ENCODE peak calls at places on chromosomes 6 and 20, in six cellular contexts. U is iPS DF 6.9, T is AG20443, P is left ventricle myocardium superior, O is OCI-LY7, M is NCI-H345. Z is an unnamed sample.

GRCh38 chr6:144008501-144009245 is 614 bp upstream of the PLAGL1 start:
- DNase-seq in U (no peak), T (no peak), O (no peak), M (peak; percentile 54), P (no peak), Z (peak; percentile 49)

GRCh38 chr6:150072201-150072600 is 3.3 kb upstream of the ULBP3 start:
- DNase-seq in P (peak; percentile 48), O (peak; percentile 11), T (peak; percentile 81), U (no peak), M (peak; percentile 16), Z (no peak)

GRCh38 chr20:25285856-25286798 is 38.2 kb downstream of the PYGB start:
- DNase-seq in O (no peak), M (no peak), U (no peak), P (peak; percentile 21), T (no peak), Z (no peak)

GRCh38 chr6:22785036-22785435 is 215.7 kb downstream of the HDGFL1 start:
- DNase-seq in P (no peak), T (no peak), U (no peak), O (no peak), M (peak; percentile 51), Z (no peak)

GRCh38 chr6:165922309-165922794 is 245.3 kb downstream of the TBXT start:
- DNase-seq in O (no peak), P (no peak), U (no peak), M (no peak), T (no peak), Z (no peak)

GRCh38 chr6:89828988-89829590 is 591 bp upstream of the CASP8AP2 start:
- DNase-seq in U (no peak), P (no peak), T (no peak), M (peak; percentile 49), O (peak; percentile 45), Z (no peak)

GRCh38 chr6:27168586-27169443 is 78.7 kb upstream of the PRSS16 start:
- DNase-seq in T (peak; percentile 54), O (no peak), M (no peak), U (no peak), P (no peak), Z (no peak)

GRCh38 chr6:33587529-33588215 is 7.6 kb upstream of the BAK1 start:
- DNase-seq in M (no peak), P (no peak), O (no peak), U (no peak), T (no peak), Z (no peak)

GRCh38 chr20:61915101-61915500 is 150.6 kb downstream of the TAF4 start:
- DNase-seq in O (no peak), T (no peak), M (no peak), U (no peak), P (no peak), Z (no peak)

GRCh38 chr6:170208171-170208601 is 82.7 kb downstream of the DLL1 start:
- DNase-seq in T (no peak), O (no peak), M (no peak), P (peak; percentile 13), U (no peak), Z (no peak)

GRCh38 chr20:51495921-51496545 is 46.5 kb downstream of the NFATC2 start:
- DNase-seq in P (no peak), U (no peak), O (no peak), M (no peak), T (peak; percentile 61), Z (no peak)